ENCODE peak calls at places on chromosomes 1 and 21, in ten cellular contexts. W is SK-N-SH, K is HepG2, V is GM06990, P is cardiac muscle cell, D is A673, L is astrocyte of the spinal cord, F is fibroblast of pulmonary artery, S is AG10803, C is HL-60. R is an unnamed sample.

GRCh38 chr1:216815239-216815955 is 92.2 kb upstream of the ESRRG start:
- DNase-seq in C (no peak), F (peak), K (no peak), D (peak), S (peak), V (no peak), P (peak), L (peak), W (no peak), R (peak)

GRCh38 chr1:209835782-209836298 is 8.1 kb downstream of the UTP25 start:
- DNase-seq in F (peak), D (no peak), S (peak), W (no peak), V (no peak), P (peak), C (no peak), K (no peak), L (peak), R (no peak)

GRCh38 chr1:116738673-116739370 is 15.4 kb upstream of the CD2 start:
- DNase-seq in W (no peak), D (no peak), V (peak), P (no peak), S (no peak), L (no peak), K (no peak), F (no peak), C (no peak), R (peak)

GRCh38 chr1:154575147-154575927 is 7.8 kb downstream of the CHRNB2 start:
- DNase-seq in V (no peak), L (no peak), K (no peak), D (no peak), P (no peak), W (no peak), C (no peak), F (no peak), S (no peak), R (no peak)

GRCh38 chr1:23838401-23838866 is 13.2 kb upstream of the HMGCL start:
- DNase-seq in P (peak), D (peak), W (peak), F (peak), V (peak), K (peak), C (peak), L (peak), S (peak), R (peak)

GRCh38 chr1:116855788-116856187 is 53.9 kb upstream of the PTGFRN start:
- DNase-seq in F (peak), L (peak), W (peak), C (no peak), P (peak), V (no peak), S (peak), D (peak), K (no peak), R (no peak)

GRCh38 chr1:206784471-206784903 is 12.2 kb upstream of the IL10 start:
- DNase-seq in C (no peak), W (no peak), V (peak), S (no peak), K (no peak), F (no peak), P (no peak), L (no peak), D (no peak), R (no peak)

GRCh38 chr1:11648732-11649158 is 5.5 kb downstream of the FBXO2 start:
- DNase-seq in V (no peak), L (no peak), W (no peak), K (no peak), C (no peak), P (no peak), F (no peak), S (no peak), D (no peak), R (peak)

GRCh38 chr1:184052194-184052559 is 647 bp downstream of the TSEN15 start:
- DNase-seq in P (peak), L (peak), W (no peak), S (peak), C (no peak), F (no peak), V (no peak), D (no peak), K (no peak), R (no peak)

GRCh38 chr1:28580706-28581530 is 11.1 kb upstream of the RAB42 start:
- DNase-seq in P (peak), K (peak), C (peak), F (peak), V (no peak), L (peak), S (peak), D (peak), W (peak), R (peak)

GRCh38 chr1:145992502-145992936 is 3.9 kb downstream of the TXNIP start:
- DNase-seq in P (no peak), S (no peak), K (no peak), C (no peak), W (no peak), V (no peak), D (no peak), L (no peak), F (no peak), R (no peak)

GRCh38 chr1:21362096-21362495 is 71.8 kb upstream of the ECE1 start:
- DNase-seq in W (no peak), V (no peak), P (no peak), L (no peak), S (no peak), D (no peak), F (no peak), C (no peak), K (no peak), R (no peak)

GRCh38 chr1:36846366-36846765 is 187.9 kb downstream of the GRIK3 start:
- DNase-seq in D (no peak), F (no peak), K (no peak), W (peak), L (no peak), C (no peak), S (no peak), P (no peak), V (no peak), R (no peak)

GRCh38 chr1:17724150-17724549 is 31.0 kb upstream of the ACTL8 start:
- DNase-seq in C (no peak), S (no peak), P (no peak), F (no peak), V (no peak), K (no peak), L (no peak), W (no peak), D (no peak), R (no peak)

GRCh38 chr1:25805863-25806225 is 5.9 kb downstream of the SELENON start:
- DNase-seq in F (peak), L (peak), C (no peak), K (no peak), P (peak), D (no peak), S (peak), W (no peak), V (no peak), R (no peak)

GRCh38 chr1:54094001-54094729 is 40.8 kb downstream of the TCEANC2 start:
- DNase-seq in C (no peak), L (no peak), S (no peak), P (no peak), D (no peak), V (no peak), F (no peak), W (no peak), K (peak), R (peak)

GRCh38 chr1:209106237-209106741 is 477.2 kb upstream of the CAMK1G start:
- DNase-seq in V (peak), P (peak), F (no peak), K (no peak), S (peak), L (peak), W (peak), C (no peak), D (peak), R (no peak)

GRCh38 chr1:237975903-237976302 is 85.2 kb upstream of the ZP4 start:
- DNase-seq in C (no peak), V (no peak), F (no peak), D (no peak), K (no peak), S (no peak), W (no peak), P (no peak), L (no peak), R (no peak)

GRCh38 chr1:75992312-75992711 is 60.1 kb upstream of the ASB17 start:
- DNase-seq in D (no peak), K (no peak), W (no peak), V (no peak), S (no peak), F (no peak), C (no peak), L (peak), P (no peak), R (no peak)

GRCh38 chr1:160342953-160343869 is at the start of the genes COPA and NCSTN:
- DNase-seq in F (peak), V (peak), S (peak), P (peak), C (peak), L (peak), D (peak), W (peak), K (peak), R (peak)

GRCh38 chr1:93842750-93843500 is 36.1 kb downstream of the DNTTIP2 start:
- DNase-seq in V (no peak), D (no peak), L (peak), C (no peak), F (peak), S (peak), W (no peak), P (peak), K (no peak), R (no peak)

GRCh38 chr21:34004013-34004938 is 69.1 kb upstream of the MRPS6 start:
- DNase-seq in S (no peak), C (no peak), P (no peak), F (no peak), L (peak), W (no peak), D (no peak), K (no peak), V (no peak), R (no peak)

GRCh38 chr1:10489291-10490055 is 14.7 kb downstream of the PEX14 start:
- DNase-seq in W (no peak), F (no peak), V (no peak), C (no peak), P (no peak), L (no peak), S (no peak), K (no peak), D (no peak), R (no peak)
- H3K4me3 ChIP-seq in W (no peak), F (no peak), V (no peak), C (no peak), P (no peak), L (no peak), S (no peak), K (no peak), D (no peak), R (no peak)

GRCh38 chr1:172005856-172006255 is 164.6 kb downstream of the DNM3 start:
- DNase-seq in K (peak), V (no peak), L (peak), C (no peak), D (no peak), P (peak), S (peak), W (no peak), F (no peak), R (no peak)

GRCh38 chr1:171999756-172000155 is 158.5 kb downstream of the DNM3 start:
- DNase-seq in F (no peak), S (peak), C (no peak), W (no peak), P (no peak), D (no peak), V (no peak), L (no peak), K (no peak), R (peak)

GRCh38 chr1:172004671-172005070 is 163.4 kb downstream of the DNM3 start:
- DNase-seq in S (no peak), P (no peak), W (no peak), F (no peak), C (no peak), V (no peak), K (no peak), D (no peak), L (no peak), R (no peak)

GRCh38 chr1:172003766-172004530 is 162.7 kb downstream of the DNM3 start:
- DNase-seq in D (no peak), L (no peak), P (peak), C (no peak), S (peak), W (no peak), V (no peak), F (peak), K (no peak), R (no peak)

GRCh38 chr1:172002725-172003345 is 161.5 kb downstream of the DNM3 start:
- DNase-seq in P (peak), K (peak), L (peak), W (peak), F (peak), V (no peak), D (peak), S (peak), C (peak), R (peak)
- TF ChIP-seq CTCF in P (peak), K (peak), L (peak), W (peak), F (peak), V (peak), D (peak), S (peak), C (peak), R (peak)

GRCh38 chr21:39674794-39675193 is 62.1 kb downstream of the B3GALT5 start:
- DNase-seq in L (no peak), F (no peak), V (no peak), W (no peak), S (no peak), C (no peak), D (no peak), K (no peak), P (no peak), R (no peak)
- H3K4me3 ChIP-seq in L (no peak), F (no peak), V (no peak), W (no peak), S (no peak), C (no peak), D (no peak), K (no peak), P (no peak), R (no peak)

GRCh38 chr1:222385973-222386372 is 161.9 kb downstream of the HHIPL2 start:
- DNase-seq in V (no peak), W (no peak), K (no peak), S (no peak), C (no peak), L (no peak), D (no peak), F (no peak), P (no peak), R (no peak)
- TF ChIP-seq CTCF in V (no peak), W (no peak), K (no peak), S (no peak), C (no peak), L (no peak), D (no peak), F (no peak), P (no peak), R (no peak)

GRCh38 chr21:36976882-36977651 is 10.6 kb upstream of the HLCS start:
- DNase-seq in K (peak), C (peak), D (peak), S (peak), V (peak), L (peak), F (peak), W (peak), P (peak), R (peak)
- H3K4me3 ChIP-seq in K (peak), C (no peak), D (no peak), S (peak), V (no peak), L (no peak), F (no peak), W (no peak), P (no peak), R (no peak)

GRCh38 chr1:80023366-80023765 is 1016.8 kb upstream of the ADGRL4 start:
- DNase-seq in P (no peak), V (no peak), C (no peak), K (no peak), W (no peak), S (peak), D (no peak), L (no peak), F (no peak), R (peak)

GRCh38 chr1:80018348-80018747 is 1011.8 kb upstream of the ADGRL4 start:
- DNase-seq in V (no peak), W (no peak), K (no peak), C (no peak), L (no peak), S (no peak), P (no peak), F (no peak), D (no peak), R (no peak)

GRCh38 chr1:80021891-80022290 is 1015.4 kb upstream of the ADGRL4 start:
- DNase-seq in S (no peak), F (no peak), W (no peak), L (no peak), V (no peak), C (no peak), P (no peak), K (no peak), D (no peak), R (no peak)
- TF ChIP-seq CTCF in S (no peak), F (no peak), W (no peak), L (no peak), V (no peak), C (no peak), P (no peak), K (no peak), D (no peak), R (no peak)

GRCh38 chr1:39205102-39205780 is 746 bp downstream of the MACF1 start:
- DNase-seq in S (peak), L (peak), K (no peak), V (no peak), C (peak), P (peak), D (no peak), F (peak), W (no peak), R (peak)

GRCh38 chr1:39204441-39205081 is at the start of gene MACF1:
- DNase-seq in V (no peak), W (no peak), K (no peak), C (peak), F (peak), D (peak), L (peak), S (peak), P (peak), R (peak)

GRCh38 chr1:39210649-39211048 is 6.2 kb downstream of the MACF1 start:
- DNase-seq in L (no peak), K (no peak), F (no peak), V (no peak), W (no peak), S (no peak), C (no peak), D (no peak), P (no peak), R (no peak)

DNA sequence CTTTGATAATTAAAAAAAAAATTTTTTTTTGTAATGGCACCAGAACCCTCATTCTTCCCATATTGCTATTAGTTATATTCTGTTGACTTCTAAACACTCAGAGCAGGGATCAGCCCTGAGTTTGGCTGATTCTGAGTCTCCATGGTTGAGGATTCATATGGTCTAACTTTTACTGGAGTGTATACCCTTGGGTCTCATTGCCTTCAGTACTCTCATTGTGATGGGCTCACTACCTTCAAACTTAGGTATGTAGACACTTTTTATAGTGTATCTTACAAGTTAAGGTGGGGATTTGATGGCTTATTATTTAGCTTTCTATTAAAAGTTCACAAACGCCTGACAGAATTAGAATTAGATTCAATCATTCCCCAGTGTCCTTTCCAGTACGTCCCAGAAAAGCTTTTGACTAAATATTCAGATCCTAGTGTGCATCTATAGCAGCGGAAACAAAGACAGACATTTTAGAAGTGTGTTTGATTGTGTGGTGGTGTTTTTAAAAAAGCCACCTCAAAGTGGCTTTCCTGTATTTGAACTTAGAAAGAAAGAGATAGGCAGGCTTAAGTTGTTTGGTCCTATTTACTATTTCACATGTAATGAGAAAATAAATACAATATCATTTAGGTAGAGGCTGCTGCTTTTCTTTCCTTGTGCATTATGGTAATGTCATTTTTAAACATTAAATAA is 1.4 kb downstream of the MACF1 start:
- DNase-seq in L (peak), S (no peak), D (no peak), P (peak), W (no peak), F (no peak), K (no peak), C (no peak), V (no peak), R (no peak)
- H3K4me3 ChIP-seq in L (peak), S (peak), D (no peak), P (peak), W (peak), F (peak), K (no peak), C (peak), V (peak), R (no peak)

R was measured in bronchial epithelial cell.